ENCODE peak calls at places on chromosomes 5 and 9, in four cellular contexts. One of them, this sample, is unnamed.

GRCh38 chr5:80213467-80213866 is 42.4 kb downstream of the SERINC5 start:
- DNase-seq in AG08395: no peak
- DNase-seq in GM12865: no peak
- DNase-seq in A673: no peak
- DNase-seq in this sample: no peak

GRCh38 chr5:146890733-146891440 is 12.3 kb upstream of the PPP2R2B start:
- DNase-seq in GM12865: no peak
- DNase-seq in AG08395: no peak
- DNase-seq in A673: peak; percentile 2
- DNase-seq in this sample: no peak

GRCh38 chr5:178069909-178070308 is 43.4 kb upstream of the N4BP3 start:
- DNase-seq in AG08395: no peak
- DNase-seq in GM12865: peak; percentile 61
- DNase-seq in A673: peak; percentile 45
- DNase-seq in this sample: peak; percentile 57

GRCh38 chr9:91182429-91182828 is 179.3 kb downstream of the AUH start:
- DNase-seq in AG08395: no peak
- DNase-seq in A673: no peak
- DNase-seq in GM12865: no peak
- DNase-seq in this sample: no peak

GRCh38 chr5:93357686-93358085 is 223.3 kb downstream of the NR2F1-AS1 start:
- DNase-seq in AG08395: no peak
- DNase-seq in A673: no peak
- DNase-seq in GM12865: no peak
- DNase-seq in this sample: no peak

GRCh38 chr9:105500108-105500766 is 52.4 kb downstream of the FSD1L start:
- DNase-seq in AG08395: no peak
- DNase-seq in A673: peak; percentile 12
- DNase-seq in GM12865: peak; percentile 69
- DNase-seq in this sample: no peak

GRCh38 chr5:160317447-160317846 is 5.1 kb upstream of the CCNJL start:
- DNase-seq in GM12865: no peak
- DNase-seq in AG08395: no peak
- DNase-seq in A673: no peak
- DNase-seq in this sample: no peak

GRCh38 chr5:38807570-38808461 is 38.0 kb upstream of the OSMR start:
- DNase-seq in GM12865: no peak
- DNase-seq in A673: peak; percentile 86
- DNase-seq in AG08395: no peak
- DNase-seq in this sample: no peak

GRCh38 chr5:137695651-137696428 is 40.0 kb downstream of the KLHL3 start:
- DNase-seq in A673: no peak
- DNase-seq in AG08395: no peak
- DNase-seq in GM12865: no peak
- DNase-seq in this sample: no peak

GRCh38 chr5:112917453-112918005 is 4.5 kb downstream of the REEP5 start:
- DNase-seq in A673: peak; percentile 43
- DNase-seq in GM12865: peak; percentile 45
- DNase-seq in AG08395: no peak
- DNase-seq in this sample: peak; percentile 43

GRCh38 chr5:116084231-116084630 is 594 bp upstream of the COMMD10 start:
- DNase-seq in A673: no peak
- DNase-seq in AG08395: peak; percentile 13
- DNase-seq in GM12865: peak; percentile 55
- DNase-seq in this sample: no peak

GRCh38 chr5:142323480-142324376 is 1.1 kb downstream of the SPRY4 start:
- DNase-seq in GM12865: no peak
- DNase-seq in A673: no peak
- DNase-seq in AG08395: no peak
- DNase-seq in this sample: no peak

GRCh38 chr9:1117439-1117838 is 67.3 kb downstream of the DMRT2 start:
- DNase-seq in A673: no peak
- DNase-seq in AG08395: no peak
- DNase-seq in GM12865: no peak
- DNase-seq in this sample: no peak

GRCh38 chr5:71810023-71810422 is 90.9 kb downstream of the CARTPT start:
- DNase-seq in AG08395: no peak
- DNase-seq in GM12865: no peak
- DNase-seq in A673: no peak
- DNase-seq in this sample: no peak

GRCh38 chr5:50302815-50303490 is 138.1 kb downstream of the EMB start:
- DNase-seq in AG08395: peak; percentile 40
- DNase-seq in A673: no peak
- DNase-seq in GM12865: no peak
- DNase-seq in this sample: no peak

GRCh38 chr5:121088341-121088740 is 624.2 kb downstream of the PRR16 start:
- DNase-seq in AG08395: no peak
- DNase-seq in GM12865: no peak
- DNase-seq in A673: no peak
- DNase-seq in this sample: no peak

GRCh38 chr5:39624890-39625289 is 200.1 kb upstream of the DAB2 start:
- DNase-seq in A673: no peak
- DNase-seq in GM12865: no peak
- DNase-seq in AG08395: no peak
- DNase-seq in this sample: no peak

GRCh38 chr5:21071421-21071820 is 1083.4 kb upstream of the CDH18 start:
- DNase-seq in A673: no peak
- DNase-seq in GM12865: no peak
- DNase-seq in AG08395: no peak
- DNase-seq in this sample: no peak

GRCh38 chr9:26271495-26272122 is 593.4 kb upstream of the TUSC1 start:
- DNase-seq in AG08395: no peak
- DNase-seq in A673: no peak
- DNase-seq in GM12865: no peak
- DNase-seq in this sample: no peak

GRCh38 chr9:3087697-3088096 is 243.8 kb upstream of the PUM3 start:
- DNase-seq in AG08395: no peak
- DNase-seq in GM12865: no peak
- DNase-seq in A673: no peak
- DNase-seq in this sample: no peak

GRCh38 chr9:69204869-69205268 is 30.8 kb downstream of the TJP2 start:
- DNase-seq in A673: no peak
- DNase-seq in AG08395: peak; percentile 61
- DNase-seq in GM12865: no peak
- DNase-seq in this sample: no peak

GRCh38 chr9:93108301-93109041 is 12.5 kb downstream of the CARD19 start:
- DNase-seq in A673: no peak
- DNase-seq in GM12865: peak; percentile 34
- DNase-seq in AG08395: no peak
- DNase-seq in this sample: peak; percentile 11

GRCh38 chr9:121835581-121836381 is 184.3 kb downstream of the DAB2IP start:
- DNase-seq in GM12865: no peak
- DNase-seq in AG08395: no peak
- DNase-seq in A673: no peak
- DNase-seq in this sample: no peak

GRCh38 chr5:40046792-40047191 is 622.0 kb upstream of the DAB2 start:
- DNase-seq in GM12865: no peak
- DNase-seq in AG08395: peak; percentile 5
- DNase-seq in A673: no peak
- DNase-seq in this sample: no peak

GRCh38 chr9:127741831-127742434 is 6.8 kb upstream of the TOR2A start:
- DNase-seq in AG08395: peak; percentile 55
- DNase-seq in A673: no peak
- DNase-seq in GM12865: no peak
- DNase-seq in this sample: peak; percentile 57

This sample was measured in BE2C.